ENCODE peak calls at places on chromosome 12, in seven cellular contexts. One of them, this sample, is unnamed.

GRCh38 chr12:43370299-43370698 is 181.7 kb downstream of the ADAMTS20 start:
- DNase-seq in astrocyte of the spinal cord: peak; percentile 47
- DNase-seq in NCI-H1436: no peak
- DNase-seq in Right ventricle myocardium superior: no peak
- DNase-seq in fibroblast of gingiva: peak; percentile 65
- DNase-seq in AG08396: no peak
- DNase-seq in CD4-positive, alpha-beta T cell: no peak
- DNase-seq in this sample: no peak

GRCh38 chr12:8668441-8668840 is 5.8 kb upstream of the MFAP5 start:
- DNase-seq in astrocyte of the spinal cord: no peak
- DNase-seq in NCI-H1436: no peak
- DNase-seq in Right ventricle myocardium superior: no peak
- DNase-seq in fibroblast of gingiva: no peak
- DNase-seq in AG08396: no peak
- DNase-seq in CD4-positive, alpha-beta T cell: no peak
- DNase-seq in this sample: no peak

GRCh38 chr12:102169922-102170698 is 27.5 kb downstream of the PMCH start:
- DNase-seq in astrocyte of the spinal cord: peak; percentile 32
- DNase-seq in NCI-H1436: no peak
- DNase-seq in Right ventricle myocardium superior: no peak
- DNase-seq in fibroblast of gingiva: peak; percentile 12
- DNase-seq in AG08396: no peak
- DNase-seq in CD4-positive, alpha-beta T cell: no peak
- DNase-seq in this sample: no peak

GRCh38 chr12:133120385-133121191 is 9.5 kb downstream of the ZNF891 start:
- DNase-seq in astrocyte of the spinal cord: peak; percentile 16
- DNase-seq in NCI-H1436: no peak
- DNase-seq in Right ventricle myocardium superior: no peak
- DNase-seq in fibroblast of gingiva: no peak
- DNase-seq in AG08396: no peak
- DNase-seq in CD4-positive, alpha-beta T cell: no peak
- DNase-seq in this sample: no peak

GRCh38 chr12:617304-617915 is 45.8 kb downstream of the NINJ2 start:
- DNase-seq in astrocyte of the spinal cord: peak; percentile 10
- DNase-seq in NCI-H1436: no peak
- DNase-seq in Right ventricle myocardium superior: peak; percentile 87
- DNase-seq in fibroblast of gingiva: peak; percentile 49
- DNase-seq in AG08396: no peak
- DNase-seq in CD4-positive, alpha-beta T cell: no peak
- DNase-seq in this sample: no peak

GRCh38 chr12:94623161-94623920 is 27.0 kb downstream of the TMCC3 start:
- DNase-seq in astrocyte of the spinal cord: no peak
- DNase-seq in NCI-H1436: no peak
- DNase-seq in Right ventricle myocardium superior: no peak
- DNase-seq in fibroblast of gingiva: no peak
- DNase-seq in AG08396: no peak
- DNase-seq in CD4-positive, alpha-beta T cell: no peak
- DNase-seq in this sample: no peak

GRCh38 chr12:22880810-22881209 is 255.8 kb downstream of the ETNK1 start:
- DNase-seq in astrocyte of the spinal cord: no peak
- DNase-seq in NCI-H1436: no peak
- DNase-seq in Right ventricle myocardium superior: no peak
- DNase-seq in fibroblast of gingiva: no peak
- DNase-seq in AG08396: no peak
- DNase-seq in CD4-positive, alpha-beta T cell: no peak
- DNase-seq in this sample: no peak

GRCh38 chr12:66829660-66830325 is 150.9 kb upstream of the GRIP1 start:
- DNase-seq in astrocyte of the spinal cord: no peak
- DNase-seq in NCI-H1436: no peak
- DNase-seq in Right ventricle myocardium superior: no peak
- DNase-seq in fibroblast of gingiva: no peak
- DNase-seq in AG08396: no peak
- DNase-seq in CD4-positive, alpha-beta T cell: no peak
- DNase-seq in this sample: no peak